ENCODE peak calls at places on chromosomes 4 and X, in four cellular contexts. D is GM12878, J is choroid plexus epithelial cell, H is HL-60. N is an unnamed sample.

GRCh38 chr4:87853108-87853507 is 20.3 kb downstream of the MEPE start:
- DNase-seq in D (no peak), J (peak; percentile 79), H (no peak), N (peak; percentile 58)

GRCh38 chrX:40644821-40645358 is 2.5 kb downstream of the CXorf38 start:
- DNase-seq in H (no peak), D (peak; percentile 68), J (peak; percentile 78), N (peak; percentile 83)

GRCh38 chrX:110219920-110220319 is 98.0 kb downstream of the AMMECR1 start:
- DNase-seq in J (peak; percentile 49), H (no peak), D (no peak), N (peak; percentile 77)

GRCh38 chr4:85423414-85423813 is 51.5 kb upstream of the ARHGAP24 start:
- DNase-seq in H (no peak), J (no peak), D (no peak), N (peak; percentile 24)

GRCh38 chr4:104138154-104138553 is 356.5 kb downstream of the CXXC4 start:
- DNase-seq in D (no peak), J (no peak), H (no peak), N (no peak)

GRCh38 chrX:88416002-88416401 is 331.0 kb upstream of the CPXCR1 start:
- DNase-seq in J (no peak), D (no peak), H (no peak), N (no peak)

GRCh38 chr4:24328711-24329110 is 255.6 kb downstream of the DHX15 start:
- DNase-seq in H (no peak), D (no peak), J (no peak), N (no peak)

GRCh38 chr4:145438298-145438697 is 43.4 kb upstream of the SMAD1 start:
- DNase-seq in J (no peak), D (no peak), H (no peak), N (no peak)

GRCh38 chrX:13898084-13898483 is 81.2 kb upstream of the GPM6B start:
- DNase-seq in J (peak; percentile 48), D (peak; percentile 13), H (no peak), N (peak; percentile 89)

GRCh38 chr4:110163327-110164070 is 34.9 kb downstream of the ELOVL6 start:
- DNase-seq in J (peak; percentile 80), D (no peak), H (no peak), N (peak; percentile 84)

GRCh38 chr4:162865102-162865501 is 301.6 kb downstream of the NAF1 start:
- DNase-seq in H (no peak), J (no peak), D (no peak), N (no peak)

GRCh38 chrX:85243761-85244410 is at the start of the genes SATL1 and ZNF711:
- DNase-seq in J (peak; percentile 53), D (no peak), H (no peak), N (peak; percentile 18)

GRCh38 chr4:7044415-7044930 is 1.3 kb downstream of the TADA2B start:
- DNase-seq in H (no peak), J (peak; percentile 39), D (no peak), N (peak; percentile 12)

GRCh38 chrX:21838937-21839333 is 482 bp upstream of the MBTPS2 start:
- DNase-seq in J (peak; percentile 58), H (no peak), D (no peak), N (peak; percentile 33)

GRCh38 chr4:112704991-112705845 is 68.3 kb downstream of the LARP7 start:
- DNase-seq in D (no peak), H (no peak), J (peak; percentile 69), N (peak; percentile 59)

GRCh38 chr4:54433686-54434085 is 204.6 kb downstream of the PDGFRA start:
- DNase-seq in H (no peak), J (peak; percentile 71), D (no peak), N (peak; percentile 64)

GRCh38 chr4:188399834-188400233 is 260.6 kb downstream of the TRIML1 start:
- DNase-seq in J (no peak), H (no peak), D (no peak), N (no peak)

GRCh38 chrX:148416931-148417330 is 83.5 kb upstream of the AFF2 start:
- DNase-seq in D (no peak), H (no peak), J (no peak), N (peak; percentile 66)

GRCh38 chr4:38811307-38811706 is 6.7 kb upstream of the TLR1 start:
- DNase-seq in J (no peak), H (no peak), D (no peak), N (no peak)

GRCh38 chrX:46588263-46588662 is 14.7 kb downstream of the CHST7 start:
- DNase-seq in D (no peak), J (peak; percentile 84), H (no peak), N (peak; percentile 67)

GRCh38 chrX:78747471-78747870 is at the start of gene LPAR4:
- DNase-seq in D (no peak), J (peak; percentile 19), H (no peak), N (peak; percentile 34)

GRCh38 chr4:184343400-184344177 is 125.9 kb upstream of the ENPP6 start:
- DNase-seq in H (no peak), J (peak; percentile 81), D (peak; percentile 69), N (peak; percentile 75)

GRCh38 chrX:41616935-41617334 is 71.8 kb upstream of the GPR34 start:
- DNase-seq in J (peak; percentile 16), H (no peak), D (no peak), N (no peak)

GRCh38 chr4:10023806-10024205 is 2.5 kb upstream of the SLC2A9 start:
- DNase-seq in H (no peak), J (peak; percentile 46), D (no peak), N (peak; percentile 10)

GRCh38 chrX:37995428-37995827 is 10.9 kb upstream of the SYTL5 start:
- DNase-seq in J (no peak), H (no peak), D (no peak), N (no peak)

GRCh38 chrX:40617566-40617965 is 5.7 kb upstream of the MPC1L start:
- DNase-seq in J (no peak), D (no peak), H (no peak), N (no peak)

GRCh38 chr4:131337956-131338355 is 1811.1 kb upstream of the PCDH10 start:
- DNase-seq in J (no peak), D (no peak), H (no peak), N (no peak)

GRCh38 chr4:5957091-5957490 is 61.1 kb downstream of the C4orf50 start:
- DNase-seq in H (no peak), D (no peak), J (no peak), N (no peak)

GRCh38 chrX:22063284-22063683 is 31.2 kb downstream of the PHEX start:
- DNase-seq in D (peak; percentile 64), H (peak; percentile 30), J (no peak), N (no peak)

DNA sequence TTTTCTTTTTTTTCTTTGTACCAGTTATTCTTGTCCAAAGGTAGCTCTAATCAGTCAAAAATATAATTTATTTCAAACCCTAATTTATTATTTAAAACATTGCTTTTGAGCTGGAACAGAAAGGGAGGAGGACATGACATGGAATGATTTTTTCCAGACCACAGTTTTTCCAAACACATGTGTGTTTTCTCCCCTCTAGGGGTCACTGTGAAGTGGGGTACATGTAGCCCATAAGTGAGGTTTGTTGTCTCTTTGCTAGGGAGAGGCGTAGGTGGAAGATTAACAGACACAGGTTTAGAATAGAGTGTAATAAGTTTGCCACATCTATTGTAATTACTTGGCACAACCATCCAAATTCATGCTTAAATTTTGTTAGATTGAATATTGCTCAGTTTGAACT is 83.0 kb downstream of the TNIP2 start:
- DNase-seq in D (no peak), J (peak; percentile 40), H (no peak), N (peak; percentile 21)
- TF ChIP-seq CTCF in D (peak; percentile 31), J (peak; percentile 56), H (no peak), N (peak; percentile 49)

GRCh38 chr4:80306255-80306654 is 29.3 kb upstream of the CFAP299 start:
- DNase-seq in H (no peak), D (no peak), J (peak; percentile 27), N (peak; percentile 52)

GRCh38 chr4:80307774-80308465 is 27.6 kb upstream of the CFAP299 start:
- DNase-seq in D (no peak), H (no peak), J (peak; percentile 37), N (peak; percentile 79)

GRCh38 chr4:80308466-80308822 is 27.1 kb upstream of the CFAP299 start:
- DNase-seq in D (no peak), J (no peak), H (no peak), N (no peak)

GRCh38 chr4:80305466-80305865 is 30.1 kb upstream of the CFAP299 start:
- DNase-seq in H (no peak), D (no peak), J (peak; percentile 19), N (peak; percentile 79)

GRCh38 chr4:80307183-80307735 is 28.3 kb upstream of the CFAP299 start:
- DNase-seq in H (no peak), J (peak; percentile 19), D (no peak), N (no peak)
- H3K4me3 ChIP-seq in H (no peak overlapping the region), J (no peak overlapping the region), D (no peak overlapping the region), N (no peak overlapping the region)

GRCh38 chr4:158534727-158535126 is 13.0 kb downstream of the RXFP1 start:
- DNase-seq in H (no peak), D (no peak), J (no peak), N (no peak)

GRCh38 chr4:158538176-158538575 is 16.5 kb downstream of the RXFP1 start:
- DNase-seq in J (peak; percentile 59), D (no peak), H (no peak), N (peak; percentile 56)

GRCh38 chr4:158536833-158537232 is 15.2 kb downstream of the RXFP1 start:
- DNase-seq in D (no peak), H (no peak), J (no peak), N (no peak)

GRCh38 chr4:158532556-158533231 is 11.0 kb downstream of the RXFP1 start:
- DNase-seq in J (no peak), D (no peak), H (no peak), N (no peak)

DNA sequence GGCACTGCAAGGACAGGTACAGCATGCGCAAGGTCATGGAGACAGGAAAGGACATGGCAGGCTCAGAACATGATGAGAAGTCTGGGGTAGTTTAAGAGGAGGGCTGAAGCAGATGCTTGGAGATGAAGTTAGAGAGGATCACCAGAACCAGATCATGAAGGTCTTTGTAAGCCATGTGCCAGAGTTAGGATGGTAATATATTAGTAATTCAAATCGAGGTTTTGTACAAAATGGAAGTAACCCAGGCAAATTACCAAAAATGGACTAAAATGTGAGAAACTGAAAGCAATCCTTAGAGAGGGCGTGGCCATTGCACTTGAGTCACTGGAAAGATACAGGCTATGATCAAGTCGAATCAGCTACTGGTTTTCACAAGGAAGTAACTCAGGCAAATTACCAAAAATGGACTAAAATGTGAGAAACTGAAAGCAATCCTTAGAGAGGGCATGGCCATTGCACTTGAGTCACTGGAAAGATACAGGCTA is 13.5 kb downstream of the RXFP1 start:
- DNase-seq in H (no peak), D (no peak), J (peak; percentile 79), N (peak; percentile 87)
- TF ChIP-seq CTCF in H (no peak), D (no peak), J (no peak), N (no peak)

DNA sequence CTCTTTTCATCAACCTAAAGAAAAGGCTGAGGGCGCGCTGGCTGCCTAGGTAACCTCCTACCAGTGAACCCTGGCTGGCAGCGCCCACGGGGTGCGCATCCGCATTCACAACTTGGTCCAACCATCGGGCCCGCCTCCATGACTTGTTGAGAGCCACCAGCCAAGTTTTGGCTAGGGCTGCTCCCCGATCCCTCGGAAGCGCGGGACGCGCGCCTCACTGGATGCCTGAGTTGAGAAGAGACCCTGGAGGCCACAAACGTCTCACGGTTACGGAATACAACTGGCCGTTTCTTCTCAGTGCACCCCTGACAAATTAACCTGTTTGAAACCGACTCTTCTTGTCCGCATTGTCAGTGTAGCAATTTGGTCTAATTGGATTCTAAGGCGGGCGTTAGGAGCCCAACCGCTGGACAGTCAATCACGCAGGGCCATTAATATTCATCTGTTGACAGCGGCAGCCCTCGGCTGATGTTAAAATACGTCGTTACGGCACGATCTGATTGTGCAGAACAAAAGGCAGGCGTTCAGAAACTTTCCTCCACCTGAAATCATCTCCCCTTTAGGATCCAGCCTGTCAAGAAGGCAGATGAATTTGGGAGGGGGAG is 1.3 kb downstream of the GPC3 start:
- DNase-seq in D (no peak), H (no peak), J (no peak), N (no peak)
- H3K4me3 ChIP-seq in D (no peak overlapping the region), H (no peak overlapping the region), J (no peak overlapping the region), N (no peak overlapping the region)

N was measured in fibroblast of mammary gland.